ENCODE peak calls at places on chromosome 5, in five cellular contexts. Z is mesenchymal stem cell, A is neuronal stem cell, F is trophoblast cell, R is H1. B is an unnamed sample.
A peak's percentile ranks its signal among the peaks of the same experiment; 100 is the strongest.

GRCh38 chr5:68431181-68431580 is 215.6 kb downstream of the PIK3R1 start:
- DNase-seq in A (no peak), F (no peak), Z (no peak), R (no peak), B (no peak)

GRCh38 chr5:151026674-151027073 is 6.3 kb downstream of the GPX3 start:
- DNase-seq in Z (no peak), R (no peak), F (no peak), A (no peak), B (no peak)

GRCh38 chr5:133130387-133131118 is 78.7 kb downstream of the HSPA4 start:
- DNase-seq in R (no peak), A (no peak), Z (no peak), F (no peak), B (no peak)

GRCh38 chr5:124377386-124377785 is 369.1 kb downstream of the ZNF608 start:
- DNase-seq in Z (no peak), R (no peak), A (no peak), F (no peak), B (no peak)

GRCh38 chr5:168947212-168947868 is 353.6 kb downstream of the SLIT3 start:
- DNase-seq in Z (peak; percentile 58), R (peak; percentile 19), F (peak; percentile 26), A (peak; percentile 52), B (peak; percentile 82)

GRCh38 chr5:54795284-54795683 is 190.1 kb downstream of the ESM1 start:
- DNase-seq in F (no peak), A (no peak), Z (no peak), R (no peak), B (no peak)

GRCh38 chr5:83149671-83150070 is 72.3 kb downstream of the XRCC4 start:
- DNase-seq in Z (peak; percentile 20), R (no peak), A (no peak), F (no peak), B (no peak)

GRCh38 chr5:101942321-101942882 is 353.7 kb downstream of the SLCO4C1 start:
- DNase-seq in A (peak; percentile 51), R (no peak), F (peak; percentile 25), Z (peak; percentile 44), B (peak; percentile 45)

GRCh38 chr5:169742773-169743296 is 105.8 kb downstream of the DOCK2 start:
- DNase-seq in R (no peak), F (no peak), A (no peak), Z (peak; percentile 84), B (no peak)

GRCh38 chr5:1507961-1508678 is 15.6 kb downstream of the LPCAT1 start:
- DNase-seq in Z (no peak), A (no peak), F (no peak), R (no peak), B (no peak)

GRCh38 chr5:131222731-131223130 is 41.1 kb upstream of the CDC42SE2 start:
- DNase-seq in F (no peak), A (no peak), R (no peak), Z (no peak), B (no peak)

GRCh38 chr5:72427488-72428437 is 79.4 kb downstream of the ZNF366 start:
- DNase-seq in A (peak; percentile 11), R (no peak), F (no peak), Z (peak; percentile 49), B (peak; percentile 43)

GRCh38 chr5:173778784-173779304 is 109.3 kb upstream of the CPEB4 start:
- DNase-seq in Z (peak; percentile 50), A (no peak), R (no peak), F (no peak), B (no peak)

GRCh38 chr5:44565872-44566271 is 176.7 kb upstream of the FGF10 start:
- DNase-seq in R (no peak), F (no peak), Z (peak; percentile 44), A (no peak), B (no peak)

GRCh38 chr5:65035212-65036206 is 266.8 kb downstream of the CWC27 start:
- DNase-seq in Z (peak; percentile 97), F (peak; percentile 76), R (peak; percentile 81), A (peak; percentile 90), B (peak; percentile 96)

GRCh38 chr5:79193643-79194042 is 42.3 kb upstream of the JMY start:
- DNase-seq in R (no peak), F (peak; percentile 87), A (no peak), Z (no peak), B (no peak)

GRCh38 chr5:30401479-30402058 is 791.9 kb upstream of the CDH6 start:
- DNase-seq in F (no peak), R (no peak), Z (peak; percentile 23), A (peak; percentile 43), B (peak; percentile 43)

GRCh38 chr5:163509288-163510040 is 4.0 kb downstream of the MAT2B start:
- DNase-seq in F (peak; percentile 45), Z (peak; percentile 36), A (no peak), R (no peak), B (no peak)

GRCh38 chr5:153629027-153629426 is 138.6 kb downstream of the GRIA1 start:
- DNase-seq in F (peak; percentile 69), Z (peak; percentile 99), A (peak; percentile 31), R (peak; percentile 60), B (peak; percentile 75)

GRCh38 chr5:53276825-53277224 is 167.3 kb upstream of the MOCS2 start:
- DNase-seq in A (no peak), R (no peak), F (no peak), Z (no peak), B (no peak)

GRCh38 chr5:107147584-107147983 is 523.2 kb downstream of the EFNA5 start:
- DNase-seq in A (peak; percentile 6), F (no peak), R (no peak), Z (no peak), B (no peak)

GRCh38 chr5:34495178-34495577 is 160.9 kb upstream of the RAI14 start:
- DNase-seq in Z (no peak), F (no peak), R (no peak), A (no peak), B (no peak)

GRCh38 chr5:34497031-34497808 is 158.9 kb upstream of the RAI14 start:
- DNase-seq in R (no peak), F (no peak), Z (peak; percentile 69), A (no peak), B (no peak)

GRCh38 chr5:34494111-34494755 is 161.9 kb upstream of the RAI14 start:
- DNase-seq in R (no peak), Z (no peak), A (no peak), F (no peak), B (no peak)

GRCh38 chr5:34498582-34498981 is 157.5 kb upstream of the RAI14 start:
- DNase-seq in A (no peak), R (no peak), Z (peak; percentile 77), F (no peak), B (no peak)

GRCh38 chr5:34496258-34496657 is 159.9 kb upstream of the RAI14 start:
- DNase-seq in R (no peak), Z (no peak), A (no peak), F (no peak), B (peak; percentile 51)
- H2BK12ac ChIP-seq in R (no peak overlapping the region), Z (peak overlapping the region; percentile 83), A (no peak overlapping the region), F (peak overlapping the region; percentile 54), B (no peak overlapping the region)

DNA sequence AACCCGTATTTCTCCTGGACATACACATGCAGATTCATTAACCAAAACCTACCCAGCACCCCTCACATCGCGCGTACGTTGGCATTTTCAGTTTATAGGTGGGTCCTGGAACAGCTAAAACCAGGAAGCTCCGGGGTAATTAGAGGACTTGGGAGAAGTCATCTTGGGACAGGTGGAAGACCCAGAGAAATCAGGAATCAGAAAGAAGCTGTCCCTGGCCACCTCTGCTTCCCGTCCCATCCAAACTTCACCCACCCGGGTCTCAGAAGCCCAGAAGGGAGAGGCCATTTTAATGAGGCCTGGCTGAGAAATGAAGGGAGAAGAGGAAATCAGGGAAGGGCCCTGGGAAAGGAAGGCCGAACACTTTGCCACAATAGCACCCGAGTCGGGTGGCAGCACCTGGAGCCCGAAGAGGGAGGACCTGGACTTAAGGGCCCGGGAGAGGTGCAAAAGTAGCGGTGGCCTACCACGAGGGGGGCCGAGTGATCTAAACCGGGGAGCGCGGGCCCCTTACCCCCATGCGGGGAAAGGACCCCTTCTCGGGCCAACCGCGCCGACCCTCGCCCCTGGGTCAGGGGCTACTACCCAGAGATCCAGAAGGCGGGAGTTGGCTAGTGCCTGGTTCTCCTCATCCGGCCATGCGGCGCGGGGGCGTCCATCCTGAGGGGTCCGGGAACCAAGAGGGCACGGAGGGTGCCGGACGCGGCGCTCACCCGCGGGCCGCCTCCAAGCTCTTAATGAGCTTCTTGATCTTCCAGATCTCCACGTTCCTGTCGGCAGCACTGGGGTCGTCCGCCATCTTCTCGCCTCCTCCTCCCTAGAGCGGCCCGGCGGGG is 698 bp downstream of the ETF1 start:
- DNase-seq in Z (no peak), A (no peak), F (no peak), R (peak; percentile 2), B (no peak)
- H4K8ac ChIP-seq in Z (peak overlapping the region; percentile 74), A (no peak overlapping the region), F (peak overlapping the region; percentile 87), R (peak overlapping the region; percentile 99), B (no peak overlapping the region)

DNA sequence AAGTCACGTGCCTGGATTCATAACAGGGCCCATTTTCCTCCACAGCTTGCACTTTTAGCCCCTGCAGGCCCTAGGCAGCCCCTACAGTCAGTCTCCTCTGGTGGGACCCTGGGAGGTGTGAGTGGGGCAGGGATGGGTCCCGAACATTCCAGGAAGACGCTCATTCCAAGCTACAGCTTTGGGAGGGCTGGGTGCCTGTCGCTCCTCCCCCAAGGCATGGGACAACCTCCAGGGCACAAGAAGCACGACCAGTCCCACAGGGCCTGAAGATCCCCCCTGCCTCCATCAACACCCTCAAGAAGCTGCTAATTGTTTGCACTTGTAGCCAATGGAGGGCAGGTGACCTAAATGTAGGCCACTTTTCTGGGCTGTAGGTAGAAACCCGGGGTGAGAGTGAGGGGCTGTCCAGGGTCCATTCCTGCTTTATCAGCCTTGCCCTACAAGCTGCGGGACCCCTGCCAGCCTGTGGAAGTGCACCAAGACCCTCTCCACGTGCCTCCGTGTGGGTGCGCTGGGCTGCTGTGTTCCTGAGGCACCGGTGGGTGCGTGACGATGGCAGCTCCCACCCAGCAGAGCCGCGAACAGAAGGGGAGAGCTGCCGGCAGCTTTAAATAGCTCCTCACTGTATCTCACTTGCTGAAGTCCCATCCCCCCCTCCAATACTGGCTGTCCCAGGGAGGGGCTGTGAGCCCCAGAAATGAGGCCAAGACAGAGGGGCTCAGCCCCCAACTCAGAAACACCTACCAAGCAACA is 91.9 kb upstream of the ARAP3 start:
- DNase-seq in A (no peak), F (no peak), Z (no peak), R (no peak), B (no peak)
- H2BK12ac ChIP-seq in A (no peak overlapping the region), F (no peak overlapping the region), Z (no peak overlapping the region), R (peak overlapping the region; percentile 50), B (no peak overlapping the region)

GRCh38 chr5:57486206-57486605 is 3.6 kb upstream of the ACTBL2 start:
- DNase-seq in F (no peak), A (no peak), R (no peak), Z (no peak), B (no peak)

GRCh38 chr5:57488308-57488955 is 5.8 kb upstream of the ACTBL2 start:
- DNase-seq in A (no peak), Z (peak; percentile 83), R (no peak), F (no peak), B (no peak)

GRCh38 chr5:57478826-57479225 is 3.8 kb downstream of the ACTBL2 start:
- DNase-seq in A (no peak), F (peak; percentile 30), R (no peak), Z (no peak), B (no peak)

GRCh38 chr5:57476743-57477142 is 5.9 kb downstream of the ACTBL2 start:
- DNase-seq in R (no peak), F (no peak), Z (no peak), A (no peak), B (no peak)

DNA sequence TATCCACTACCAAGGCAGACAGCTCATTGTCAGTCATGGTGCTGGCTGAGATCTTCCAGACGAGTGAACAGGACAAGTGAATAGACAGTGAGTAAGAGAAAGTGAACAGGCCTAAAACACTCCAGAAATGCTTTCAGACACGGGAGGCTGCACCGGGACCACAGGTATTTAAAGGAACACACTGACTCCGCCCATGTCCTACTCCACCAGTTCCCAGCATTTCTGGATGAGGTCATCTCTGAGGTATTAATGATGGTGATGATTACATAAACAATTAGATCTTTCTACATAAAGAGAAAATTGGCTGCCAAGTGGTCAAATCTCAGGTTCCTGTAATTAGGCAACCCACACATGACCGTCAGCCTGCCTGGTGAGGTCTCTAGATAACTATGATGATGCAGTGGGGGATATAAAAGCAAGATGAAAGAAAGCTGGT is at the start of gene ACTBL2:
- DNase-seq in A (no peak), Z (peak; percentile 73), R (no peak), F (peak; percentile 97), B (no peak)
- H4K8ac ChIP-seq in A (no peak within 1 kb of the TSS), Z (peak within 1 kb of the TSS; percentile 45), R (no peak within 1 kb of the TSS), F (peak within 1 kb of the TSS; percentile 14), B (no peak within 1 kb of the TSS)

B was measured in H9.